ENCODE peak calls at places on chromosomes 12 and 14, in eight cellular contexts. G is sigmoid colon, V is K562, D is suprapubic skin, F is transverse colon, E is Panc1, L is HCT116, O is SK-N-SH. J is an unnamed sample.

GRCh38 chr14:22070119-22070982 is 396.7 kb upstream of the OR4E1 start:
- DNase-seq in E (no peak), G (no peak), F (peak; percentile 31), V (no peak), D (no peak), O (no peak), L (no peak), J (peak; percentile 37)

GRCh38 chr12:121165316-121165715 is 32.6 kb downstream of the P2RX7 start:
- DNase-seq in L (no peak), V (no peak), E (no peak), F (no peak), G (no peak), O (no peak), D (no peak), J (no peak)

GRCh38 chr12:68451261-68452091 is 119.3 kb upstream of the MDM1 start:
- DNase-seq in G (peak; percentile 76), L (no peak), E (no peak), V (peak; percentile 24), D (no peak), O (no peak), F (peak; percentile 44), J (no peak)

GRCh38 chr12:51229116-51229515 is 9.5 kb upstream of the DAZAP2 start:
- DNase-seq in O (no peak), V (no peak), L (no peak), G (no peak), F (no peak), D (no peak), E (no peak), J (no peak)

GRCh38 chr12:8697120-8697475 is 693 bp upstream of the RIMKLB start:
- DNase-seq in V (peak; percentile 20), G (no peak), O (no peak), E (no peak), F (no peak), D (no peak), L (no peak), J (no peak)

GRCh38 chr14:23396126-23396525 is 11.9 kb downstream of the MYH6 start:
- DNase-seq in G (no peak), V (no peak), F (no peak), D (no peak), O (no peak), E (no peak), L (no peak), J (no peak)

GRCh38 chr12:67663121-67663520 is 14.6 kb downstream of the DYRK2 start:
- DNase-seq in L (no peak), F (no peak), D (no peak), O (no peak), G (no peak), E (no peak), V (no peak), J (no peak)

GRCh38 chr14:36553650-36554260 is 28.7 kb downstream of the NKX2-8 start:
- DNase-seq in L (peak; percentile 41), O (peak; percentile 45), G (no peak), V (peak; percentile 36), D (no peak), F (no peak), E (peak; percentile 30), J (no peak)

GRCh38 chr12:115694564-115694963 is 582.9 kb downstream of the MED13L start:
- DNase-seq in G (no peak), D (no peak), L (no peak), V (no peak), F (no peak), O (no peak), E (no peak), J (no peak)

GRCh38 chr14:30681752-30682355 is 59.7 kb downstream of the SCFD1 start:
- DNase-seq in V (peak; percentile 7), E (no peak), L (peak; percentile 27), D (no peak), G (no peak), F (no peak), O (peak; percentile 26), J (no peak)

GRCh38 chr12:26746315-26746714 is 86.7 kb downstream of the ITPR2 start:
- DNase-seq in G (no peak), L (no peak), F (no peak), D (no peak), O (no peak), V (no peak), E (peak; percentile 2), J (no peak)

GRCh38 chr14:75969891-75970290 is 11.9 kb downstream of the TGFB3 start:
- DNase-seq in V (no peak), L (no peak), D (no peak), F (no peak), G (no peak), E (no peak), O (no peak), J (no peak)

GRCh38 chr12:89861086-89861485 is 152.4 kb upstream of the ATP2B1 start:
- DNase-seq in V (no peak), E (no peak), G (no peak), L (no peak), O (no peak), F (no peak), D (no peak), J (no peak)

GRCh38 chr12:31880340-31880739 is 78.9 kb upstream of the RESF1 start:
- DNase-seq in E (no peak), F (no peak), O (no peak), G (no peak), D (no peak), L (no peak), V (no peak), J (no peak)

GRCh38 chr12:44464180-44464579 is 411.9 kb downstream of the NELL2 start:
- DNase-seq in V (no peak), E (no peak), F (no peak), G (no peak), D (no peak), O (no peak), L (no peak), J (no peak)

GRCh38 chr12:94622475-94622874 is 27.9 kb downstream of the TMCC3 start:
- DNase-seq in G (no peak), F (no peak), E (no peak), D (no peak), O (peak; percentile 67), V (no peak), L (no peak), J (no peak)

GRCh38 chr12:46224401-46224800 is 44.4 kb downstream of the SLC38A1 start:
- DNase-seq in V (no peak), F (peak; percentile 39), G (peak; percentile 93), O (no peak), D (no peak), E (no peak), L (no peak), J (no peak)

GRCh38 chr14:99563749-99564129 is 40.3 kb downstream of the CCDC85C start:
- DNase-seq in D (no peak), L (no peak), G (no peak), O (no peak), F (no peak), V (no peak), E (no peak), J (no peak)

GRCh38 chr12:28253175-28253641 is 63.0 kb downstream of the CCDC91 start:
- DNase-seq in G (no peak), F (no peak), E (no peak), O (no peak), D (no peak), L (no peak), V (peak; percentile 14), J (no peak)

GRCh38 chr12:3527181-3527580 is 36.2 kb downstream of the PRMT8 start:
- DNase-seq in F (no peak), O (no peak), V (no peak), L (peak; percentile 47), D (no peak), G (no peak), E (no peak), J (no peak)

GRCh38 chr14:95245334-95245733 is 74.4 kb downstream of the CLMN start:
- DNase-seq in F (no peak), G (no peak), O (no peak), D (no peak), E (no peak), L (no peak), V (no peak), J (no peak)

GRCh38 chr12:19287302-19287701 is 152.0 kb upstream of the AEBP2 start:
- DNase-seq in L (no peak), G (no peak), O (no peak), E (no peak), D (no peak), F (no peak), V (no peak), J (no peak)

GRCh38 chr12:58924652-58925051 is 4.3 kb upstream of the LRIG3 start:
- DNase-seq in O (no peak), G (no peak), E (no peak), V (no peak), D (no peak), L (no peak), F (no peak), J (no peak)

GRCh38 chr14:73173092-73173735 is 36.9 kb downstream of the PSEN1 start:
- DNase-seq in D (no peak), G (no peak), L (peak; percentile 31), V (peak; percentile 6), O (peak; percentile 35), E (no peak), F (no peak), J (no peak)

GRCh38 chr12:106759526-106760183 is 14.8 kb upstream of the RIC8B start:
- DNase-seq in F (no peak), G (no peak), E (no peak), D (no peak), O (no peak), V (no peak), L (no peak), J (no peak)
- H3K27ac ChIP-seq in F (peak overlapping the region; percentile 19), G (peak overlapping the region; percentile 60), E (no peak overlapping the region), D (no peak overlapping the region), O (no peak overlapping the region), V (no peak overlapping the region), L (no peak overlapping the region), J (peak overlapping the region; percentile 55)

GRCh38 chr12:113892556-113892955 is 73.6 kb downstream of the RBM19 start:
- DNase-seq in F (no peak), V (no peak), G (no peak), D (no peak), L (no peak), E (no peak), O (no peak), J (no peak)
- H3K4me1 ChIP-seq in F (no peaks in the 10 kb centered on the region), V (no peaks in the 10 kb centered on the region), G (no peaks in the 10 kb centered on the region), D (peaks cover 10% of the 10 kb centered on the region), L (peaks cover 14% of the 10 kb centered on the region), E (no peaks in the 10 kb centered on the region), O (peaks cover 18% of the 10 kb centered on the region), J (no peaks in the 10 kb centered on the region)

DNA sequence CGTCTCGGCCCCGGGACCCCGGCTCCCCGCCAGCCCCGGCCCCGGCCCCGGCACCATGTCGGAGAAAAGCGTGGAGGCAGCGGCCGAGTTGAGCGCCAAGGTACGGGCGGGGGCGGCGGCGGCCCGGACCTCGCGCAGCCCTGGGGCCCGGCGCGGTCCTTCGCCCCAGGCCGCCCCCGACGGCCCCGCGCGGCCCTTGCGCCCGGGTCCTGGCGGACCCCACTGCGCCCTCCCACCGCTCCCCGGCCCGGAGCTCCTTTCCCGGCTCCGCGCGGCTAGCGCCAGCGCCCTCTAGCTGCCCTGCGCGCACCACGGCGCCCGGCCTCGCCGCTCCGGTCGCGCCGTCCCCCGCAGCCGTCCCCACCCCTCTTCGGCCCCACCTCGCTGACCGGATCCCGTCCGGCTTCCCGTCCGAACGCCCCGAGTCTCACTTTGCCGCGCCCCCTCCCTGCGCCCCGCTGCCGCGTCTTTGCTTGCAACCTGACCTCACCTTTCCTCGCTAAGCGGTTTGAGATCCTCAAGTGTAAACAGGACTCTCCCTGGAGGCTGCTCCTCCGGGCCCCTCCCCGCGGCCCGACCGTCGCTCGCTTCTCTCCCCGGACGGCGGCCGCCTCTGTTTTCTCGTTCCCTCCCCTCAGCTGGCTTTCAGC is 613 bp downstream of the PTMS start:
- DNase-seq in D (peak; percentile 89), O (peak; percentile 86), F (peak; percentile 83), V (peak; percentile 72), E (no peak), L (no peak), G (peak; percentile 91), J (peak; percentile 88)
- TF ChIP-seq POLR2AphosphoS5 in D (no peak), O (no peak), F (peak; percentile 59), V (no peak), E (no peak), L (no peak), G (peak; percentile 64), J (peak; percentile 50)

GRCh38 chr14:32744811-32745445 is 193.8 kb upstream of the NPAS3 start:
- DNase-seq in G (no peak), L (no peak), E (no peak), F (no peak), O (no peak), V (no peak), D (no peak), J (no peak)
- H3K27ac ChIP-seq in G (no peak overlapping the region), L (no peak overlapping the region), E (no peak overlapping the region), F (no peak overlapping the region), O (no peak overlapping the region), V (no peak overlapping the region), D (no peak overlapping the region), J (no peak overlapping the region)